ENCODE peak calls at places on chromosomes 1 and 21, in six cellular contexts. One of them, this sample, is unnamed. For H3K4me1, the result is how much of the 10 kb centered on the place peaks cover.

GRCh38 chr1:1969953-1970716 is 33.5 kb downstream of the CFAP74 start:
- DNase-seq in body of pancreas: no peak
- DNase-seq in GM23338: no peak
- DNase-seq in IMR-90: no peak
- DNase-seq in neural progenitor cell: no peak
- DNase-seq in tibial artery: no peak
- DNase-seq in this sample: no peak

GRCh38 chr21:16419188-16419874 is 689.5 kb downstream of the USP25 start:
- DNase-seq in GM23338: peak
- DNase-seq in body of pancreas: peak
- DNase-seq in neural progenitor cell: peak
- DNase-seq in tibial artery: peak
- DNase-seq in IMR-90: peak
- DNase-seq in this sample: peak

GRCh38 chr1:5961601-5962000 is 30.6 kb downstream of the NPHP4 start:
- DNase-seq in GM23338: no peak
- DNase-seq in IMR-90: no peak
- DNase-seq in neural progenitor cell: no peak
- DNase-seq in tibial artery: no peak
- DNase-seq in body of pancreas: no peak
- DNase-seq in this sample: no peak

GRCh38 chr21:45493401-45494001 is 48.7 kb downstream of the SLC19A1 start:
- DNase-seq in GM23338: no peak
- DNase-seq in IMR-90: no peak
- DNase-seq in neural progenitor cell: no peak
- DNase-seq in tibial artery: no peak
- DNase-seq in body of pancreas: no peak
- DNase-seq in this sample: no peak

GRCh38 chr1:107264561-107264960 is 123.7 kb downstream of the NTNG1 start:
- DNase-seq in GM23338: no peak
- DNase-seq in neural progenitor cell: no peak
- DNase-seq in tibial artery: no peak
- DNase-seq in IMR-90: peak
- DNase-seq in body of pancreas: no peak
- DNase-seq in this sample: no peak

GRCh38 chr1:220432408-220432807 is 95.5 kb upstream of the MARK1 start:
- DNase-seq in body of pancreas: no peak
- DNase-seq in tibial artery: no peak
- DNase-seq in neural progenitor cell: no peak
- DNase-seq in GM23338: no peak
- DNase-seq in IMR-90: no peak
- DNase-seq in this sample: no peak

GRCh38 chr1:205335692-205336091 is 14.1 kb upstream of the NUAK2 start:
- DNase-seq in neural progenitor cell: peak
- DNase-seq in GM23338: peak
- DNase-seq in body of pancreas: peak
- DNase-seq in tibial artery: peak
- DNase-seq in IMR-90: peak
- DNase-seq in this sample: no peak

GRCh38 chr1:220371324-220371723 is 99.1 kb upstream of the RAB3GAP2 start:
- DNase-seq in body of pancreas: no peak
- DNase-seq in IMR-90: no peak
- DNase-seq in GM23338: peak
- DNase-seq in neural progenitor cell: peak
- DNase-seq in tibial artery: no peak
- DNase-seq in this sample: no peak

GRCh38 chr1:229372251-229372650 is 29.4 kb upstream of the CCSAP start:
- DNase-seq in tibial artery: no peak
- DNase-seq in GM23338: no peak
- DNase-seq in neural progenitor cell: no peak
- DNase-seq in body of pancreas: no peak
- DNase-seq in IMR-90: no peak
- DNase-seq in this sample: no peak

GRCh38 chr1:29470087-29470787 is 233.9 kb downstream of the PTPRU start:
- DNase-seq in body of pancreas: no peak
- DNase-seq in IMR-90: no peak
- DNase-seq in GM23338: no peak
- DNase-seq in neural progenitor cell: no peak
- DNase-seq in tibial artery: no peak
- DNase-seq in this sample: no peak

GRCh38 chr1:9473032-9473792 is 66.1 kb upstream of the SLC25A33 start:
- DNase-seq in neural progenitor cell: no peak
- DNase-seq in tibial artery: peak
- DNase-seq in GM23338: no peak
- DNase-seq in IMR-90: peak
- DNase-seq in body of pancreas: peak
- DNase-seq in this sample: peak

GRCh38 chr1:244383278-244383884 is 68.3 kb downstream of the ADSS2 start:
- DNase-seq in IMR-90: no peak
- DNase-seq in body of pancreas: no peak
- DNase-seq in neural progenitor cell: no peak
- DNase-seq in GM23338: no peak
- DNase-seq in tibial artery: no peak
- DNase-seq in this sample: no peak

GRCh38 chr1:57278558-57278957 is 145.3 kb downstream of the DAB1 start:
- DNase-seq in body of pancreas: no peak
- DNase-seq in IMR-90: no peak
- DNase-seq in neural progenitor cell: no peak
- DNase-seq in tibial artery: no peak
- DNase-seq in GM23338: no peak
- DNase-seq in this sample: no peak

GRCh38 chr1:202023033-202023433 is 12.6 kb downstream of the ELF3 start:
- DNase-seq in tibial artery: no peak
- DNase-seq in IMR-90: no peak
- DNase-seq in GM23338: no peak
- DNase-seq in neural progenitor cell: no peak
- DNase-seq in body of pancreas: peak
- DNase-seq in this sample: no peak

GRCh38 chr1:35881850-35882273 is 1.1 kb upstream of the AGO1 start:
- DNase-seq in tibial artery: no peak
- DNase-seq in GM23338: no peak
- DNase-seq in IMR-90: peak
- DNase-seq in body of pancreas: no peak
- DNase-seq in neural progenitor cell: no peak
- DNase-seq in this sample: no peak

GRCh38 chr1:27883536-27884181 is 11.3 kb downstream of the THEMIS2 start:
- DNase-seq in GM23338: no peak
- DNase-seq in body of pancreas: no peak
- DNase-seq in tibial artery: no peak
- DNase-seq in IMR-90: no peak
- DNase-seq in neural progenitor cell: no peak
- DNase-seq in this sample: no peak

GRCh38 chr1:32241011-32241763 is 5.8 kb upstream of the FAM167B start:
- DNase-seq in tibial artery: peak
- DNase-seq in body of pancreas: peak
- DNase-seq in IMR-90: peak
- DNase-seq in neural progenitor cell: peak
- DNase-seq in GM23338: peak
- DNase-seq in this sample: peak

GRCh38 chr1:157153743-157154142 is 15.5 kb upstream of the ETV3 start:
- DNase-seq in body of pancreas: no peak
- DNase-seq in IMR-90: no peak
- DNase-seq in neural progenitor cell: no peak
- DNase-seq in tibial artery: no peak
- DNase-seq in GM23338: no peak
- DNase-seq in this sample: no peak

GRCh38 chr1:227763246-227764018 is 28.2 kb downstream of the SNAP47 start:
- DNase-seq in body of pancreas: no peak
- DNase-seq in tibial artery: no peak
- DNase-seq in neural progenitor cell: no peak
- DNase-seq in IMR-90: no peak
- DNase-seq in GM23338: no peak
- DNase-seq in this sample: no peak

GRCh38 chr1:244329591-244330317 is 122.0 kb downstream of the ADSS2 start:
- DNase-seq in neural progenitor cell: no peak
- DNase-seq in GM23338: no peak
- DNase-seq in body of pancreas: no peak
- DNase-seq in IMR-90: no peak
- DNase-seq in tibial artery: no peak
- DNase-seq in this sample: no peak

GRCh38 chr21:26881504-26882228 is 36.5 kb upstream of the ADAMTS1 start:
- DNase-seq in neural progenitor cell: peak
- DNase-seq in body of pancreas: no peak
- DNase-seq in IMR-90: peak
- DNase-seq in GM23338: peak
- DNase-seq in tibial artery: no peak
- DNase-seq in this sample: no peak

GRCh38 chr1:150544204-150544603 is 5.0 kb upstream of the ADAMTSL4 start:
- DNase-seq in tibial artery: no peak
- DNase-seq in GM23338: no peak
- DNase-seq in body of pancreas: no peak
- DNase-seq in IMR-90: no peak
- DNase-seq in neural progenitor cell: no peak
- DNase-seq in this sample: no peak

GRCh38 chr1:233704882-233705723 is 91.2 kb downstream of the KCNK1 start:
- DNase-seq in body of pancreas: no peak
- DNase-seq in neural progenitor cell: no peak
- DNase-seq in IMR-90: no peak
- DNase-seq in tibial artery: no peak
- DNase-seq in GM23338: no peak
- DNase-seq in this sample: no peak

GRCh38 chr1:231750296-231750695 is 123.7 kb downstream of the DISC1 start:
- DNase-seq in body of pancreas: no peak
- DNase-seq in GM23338: no peak
- DNase-seq in neural progenitor cell: no peak
- DNase-seq in tibial artery: no peak
- DNase-seq in IMR-90: no peak
- DNase-seq in this sample: no peak

GRCh38 chr1:186736971-186737685 is 56.9 kb upstream of the PTGS2 start:
- DNase-seq in GM23338: no peak
- DNase-seq in body of pancreas: no peak
- DNase-seq in IMR-90: no peak
- DNase-seq in neural progenitor cell: no peak
- DNase-seq in tibial artery: no peak
- DNase-seq in this sample: no peak

GRCh38 chr1:186741640-186742039 is 61.4 kb upstream of the PTGS2 start:
- DNase-seq in IMR-90: no peak
- DNase-seq in GM23338: no peak
- DNase-seq in neural progenitor cell: no peak
- DNase-seq in body of pancreas: no peak
- DNase-seq in tibial artery: no peak
- DNase-seq in this sample: no peak

GRCh38 chr1:186738896-186739295 is 58.7 kb upstream of the PTGS2 start:
- DNase-seq in IMR-90: no peak
- DNase-seq in tibial artery: no peak
- DNase-seq in body of pancreas: no peak
- DNase-seq in neural progenitor cell: no peak
- DNase-seq in GM23338: no peak
- DNase-seq in this sample: no peak

GRCh38 chr1:186739515-186739914 is 59.3 kb upstream of the PTGS2 start:
- DNase-seq in tibial artery: no peak
- DNase-seq in neural progenitor cell: no peak
- DNase-seq in body of pancreas: no peak
- DNase-seq in IMR-90: no peak
- DNase-seq in GM23338: no peak
- DNase-seq in this sample: no peak

GRCh38 chr1:186740324-186740723 is 60.1 kb upstream of the PTGS2 start:
- DNase-seq in tibial artery: no peak
- DNase-seq in neural progenitor cell: no peak
- DNase-seq in IMR-90: no peak
- DNase-seq in GM23338: no peak
- DNase-seq in body of pancreas: no peak
- DNase-seq in this sample: no peak
- H3K4me1 ChIP-seq in tibial artery: under half
- H3K4me1 ChIP-seq in neural progenitor cell: under half
- H3K4me1 ChIP-seq in IMR-90: under half
- H3K4me1 ChIP-seq in GM23338: under half
- H3K4me1 ChIP-seq in body of pancreas: under half
- H3K4me1 ChIP-seq in this sample: under half

DNA sequence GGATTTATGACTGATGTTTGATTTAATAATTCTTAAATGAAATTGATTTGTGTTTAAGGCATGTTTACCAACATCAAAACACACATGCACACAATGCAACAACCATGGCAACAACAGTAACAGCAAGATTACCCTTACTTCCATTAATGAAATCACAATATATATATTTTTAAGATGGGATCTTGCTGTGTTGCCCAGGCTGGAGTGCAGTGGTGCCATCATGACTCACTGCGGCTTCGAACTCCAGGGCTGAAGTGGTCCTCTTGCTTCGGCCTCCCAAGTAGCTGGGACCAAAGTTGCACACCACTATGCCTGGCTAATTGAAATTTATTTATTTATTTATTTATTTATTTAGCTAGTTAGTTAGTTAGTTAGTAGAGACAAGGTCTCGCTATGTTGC is 27.7 kb downstream of the NEK7 start:
- DNase-seq in body of pancreas: no peak
- DNase-seq in GM23338: no peak
- DNase-seq in neural progenitor cell: no peak
- DNase-seq in tibial artery: no peak
- DNase-seq in IMR-90: no peak
- DNase-seq in this sample: no peak
- H3K4me1 ChIP-seq in body of pancreas: under half
- H3K4me1 ChIP-seq in GM23338: under half
- H3K4me1 ChIP-seq in neural progenitor cell: under half
- H3K4me1 ChIP-seq in tibial artery: under half
- H3K4me1 ChIP-seq in IMR-90: under half
- H3K4me1 ChIP-seq in this sample: under half

DNA sequence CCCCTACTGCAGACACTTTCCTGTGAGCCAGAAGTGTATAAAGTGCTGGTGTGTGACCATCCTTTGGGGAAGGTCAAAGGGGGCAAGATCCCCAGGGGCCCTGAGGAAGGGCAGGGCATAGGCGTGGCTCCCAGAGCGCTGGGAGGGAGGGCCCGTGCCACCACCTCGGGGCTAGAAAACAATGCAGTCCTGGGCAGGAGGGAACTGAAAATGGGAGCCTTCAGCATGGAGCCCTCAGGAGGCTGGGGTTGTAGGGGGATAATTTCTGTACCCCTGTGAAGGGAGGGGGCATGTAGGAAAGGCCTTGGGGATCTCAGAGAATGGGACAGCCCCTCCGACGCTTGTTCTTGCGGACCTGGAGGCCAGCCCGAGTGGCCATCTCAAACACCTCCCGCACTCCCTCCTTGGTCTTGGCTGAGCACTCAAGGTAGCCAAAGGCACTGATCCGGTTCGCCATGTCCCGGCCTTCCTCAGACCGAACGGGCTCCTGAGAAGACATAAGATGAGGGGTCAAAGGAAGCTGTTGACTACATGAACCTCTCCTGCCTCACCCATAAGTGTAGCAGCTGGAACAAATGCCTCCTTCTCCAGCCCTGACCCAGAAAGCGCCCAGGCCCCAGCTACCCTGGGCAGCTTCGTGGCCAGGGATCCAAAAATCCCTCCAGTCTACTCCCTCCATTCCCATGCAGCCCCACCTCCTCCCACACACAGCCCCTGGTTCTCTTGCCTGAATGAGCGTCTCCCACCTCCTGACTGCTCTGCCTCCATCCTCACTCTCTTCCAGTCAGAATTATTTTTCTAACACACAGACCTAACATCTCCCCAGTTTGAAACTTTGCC is 5.5 kb downstream of the RHOC start:
- DNase-seq in IMR-90: no peak
- DNase-seq in tibial artery: peak
- DNase-seq in neural progenitor cell: no peak
- DNase-seq in GM23338: no peak
- DNase-seq in body of pancreas: no peak
- DNase-seq in this sample: no peak
- H3K4me1 ChIP-seq in IMR-90: under half
- H3K4me1 ChIP-seq in tibial artery: half or more
- H3K4me1 ChIP-seq in neural progenitor cell: under half
- H3K4me1 ChIP-seq in GM23338: half or more
- H3K4me1 ChIP-seq in body of pancreas: half or more
- H3K4me1 ChIP-seq in this sample: half or more

GRCh38 chr1:8397511-8397910 is 79.6 kb downstream of the SLC45A1 start:
- DNase-seq in neural progenitor cell: no peak
- DNase-seq in body of pancreas: no peak
- DNase-seq in GM23338: no peak
- DNase-seq in IMR-90: no peak
- DNase-seq in tibial artery: no peak
- DNase-seq in this sample: no peak
- H3K4me1 ChIP-seq in neural progenitor cell: under half
- H3K4me1 ChIP-seq in body of pancreas: under half
- H3K4me1 ChIP-seq in GM23338: under half
- H3K4me1 ChIP-seq in IMR-90: under half
- H3K4me1 ChIP-seq in tibial artery: under half
- H3K4me1 ChIP-seq in this sample: under half

This sample was measured in tibial nerve.